ENCODE peak calls at places on chromosomes 12 and 14, in ten cellular contexts. One of them, this sample, is unnamed.

GRCh38 chr12:7935773-7936581 is at the start of gene SLC2A3:
- DNase-seq in adrenal gland: peak; percentile 25
- DNase-seq in suprapubic skin: no peak
- DNase-seq in bronchial epithelial cell: peak; percentile 62
- DNase-seq in fibroblast of pulmonary artery: peak; percentile 95
- DNase-seq in lower lobe of right lung: no peak
- DNase-seq in WERI-Rb-1: peak; percentile 53
- DNase-seq in cardiac fibroblast: peak; percentile 97
- DNase-seq in fibroblast of mammary gland: peak; percentile 93
- DNase-seq in ascending aorta: no peak
- DNase-seq in this sample: peak; percentile 97

GRCh38 chr12:105214670-105215375 is 21.2 kb downstream of the APPL2 start:
- DNase-seq in suprapubic skin: no peak
- DNase-seq in WERI-Rb-1: no peak
- DNase-seq in adrenal gland: no peak
- DNase-seq in cardiac fibroblast: peak; percentile 34
- DNase-seq in ascending aorta: no peak
- DNase-seq in lower lobe of right lung: no peak
- DNase-seq in bronchial epithelial cell: peak; percentile 56
- DNase-seq in fibroblast of pulmonary artery: peak; percentile 32
- DNase-seq in fibroblast of mammary gland: no peak
- DNase-seq in this sample: no peak

GRCh38 chr12:71746983-71747611 is 7.6 kb upstream of the RAB21 start:
- DNase-seq in adrenal gland: peak; percentile 34
- DNase-seq in ascending aorta: no peak
- DNase-seq in lower lobe of right lung: no peak
- DNase-seq in WERI-Rb-1: peak; percentile 24
- DNase-seq in bronchial epithelial cell: peak; percentile 68
- DNase-seq in fibroblast of mammary gland: peak; percentile 75
- DNase-seq in fibroblast of pulmonary artery: peak; percentile 80
- DNase-seq in suprapubic skin: no peak
- DNase-seq in cardiac fibroblast: peak; percentile 81
- DNase-seq in this sample: peak; percentile 75

GRCh38 chr14:51484491-51484890 is 167.2 kb upstream of the FRMD6 start:
- DNase-seq in lower lobe of right lung: no peak
- DNase-seq in fibroblast of pulmonary artery: no peak
- DNase-seq in cardiac fibroblast: no peak
- DNase-seq in bronchial epithelial cell: no peak
- DNase-seq in ascending aorta: no peak
- DNase-seq in suprapubic skin: no peak
- DNase-seq in WERI-Rb-1: no peak
- DNase-seq in adrenal gland: no peak
- DNase-seq in fibroblast of mammary gland: peak; percentile 63
- DNase-seq in this sample: no peak

GRCh38 chr12:1503281-1503711 is 91.1 kb downstream of the FBXL14 start:
- DNase-seq in suprapubic skin: no peak
- DNase-seq in cardiac fibroblast: no peak
- DNase-seq in ascending aorta: no peak
- DNase-seq in fibroblast of pulmonary artery: no peak
- DNase-seq in fibroblast of mammary gland: no peak
- DNase-seq in bronchial epithelial cell: no peak
- DNase-seq in WERI-Rb-1: no peak
- DNase-seq in lower lobe of right lung: no peak
- DNase-seq in adrenal gland: no peak
- DNase-seq in this sample: no peak

GRCh38 chr12:75908961-75909699 is 122.4 kb downstream of the PHLDA1 start:
- DNase-seq in lower lobe of right lung: peak; percentile 54
- DNase-seq in cardiac fibroblast: peak; percentile 95
- DNase-seq in bronchial epithelial cell: peak; percentile 22
- DNase-seq in ascending aorta: no peak
- DNase-seq in fibroblast of mammary gland: peak; percentile 87
- DNase-seq in adrenal gland: peak; percentile 86
- DNase-seq in fibroblast of pulmonary artery: peak; percentile 94
- DNase-seq in WERI-Rb-1: no peak
- DNase-seq in suprapubic skin: no peak
- DNase-seq in this sample: peak; percentile 60

GRCh38 chr12:114316076-114316475 is 89.9 kb downstream of the TBX5 start:
- DNase-seq in bronchial epithelial cell: no peak
- DNase-seq in WERI-Rb-1: no peak
- DNase-seq in fibroblast of mammary gland: peak; percentile 69
- DNase-seq in suprapubic skin: no peak
- DNase-seq in adrenal gland: no peak
- DNase-seq in fibroblast of pulmonary artery: peak; percentile 63
- DNase-seq in lower lobe of right lung: no peak
- DNase-seq in ascending aorta: no peak
- DNase-seq in cardiac fibroblast: peak; percentile 52
- DNase-seq in this sample: peak; percentile 13

GRCh38 chr12:92502417-92503028 is 200.3 kb upstream of the PLEKHG7 start:
- DNase-seq in lower lobe of right lung: no peak
- DNase-seq in adrenal gland: no peak
- DNase-seq in fibroblast of pulmonary artery: peak; percentile 11
- DNase-seq in ascending aorta: no peak
- DNase-seq in fibroblast of mammary gland: peak; percentile 7
- DNase-seq in WERI-Rb-1: no peak
- DNase-seq in suprapubic skin: no peak
- DNase-seq in bronchial epithelial cell: no peak
- DNase-seq in cardiac fibroblast: peak; percentile 8
- DNase-seq in this sample: no peak

GRCh38 chr12:101475751-101476305 is 692 bp downstream of the SPIC start:
- DNase-seq in lower lobe of right lung: no peak
- DNase-seq in fibroblast of pulmonary artery: no peak
- DNase-seq in suprapubic skin: no peak
- DNase-seq in fibroblast of mammary gland: no peak
- DNase-seq in adrenal gland: no peak
- DNase-seq in ascending aorta: no peak
- DNase-seq in bronchial epithelial cell: no peak
- DNase-seq in cardiac fibroblast: no peak
- DNase-seq in WERI-Rb-1: no peak
- DNase-seq in this sample: no peak

GRCh38 chr12:104354868-104355570 is 51.5 kb downstream of the EID3 start:
- DNase-seq in suprapubic skin: no peak
- DNase-seq in bronchial epithelial cell: no peak
- DNase-seq in lower lobe of right lung: no peak
- DNase-seq in ascending aorta: no peak
- DNase-seq in cardiac fibroblast: no peak
- DNase-seq in fibroblast of mammary gland: no peak
- DNase-seq in WERI-Rb-1: no peak
- DNase-seq in adrenal gland: no peak
- DNase-seq in fibroblast of pulmonary artery: no peak
- DNase-seq in this sample: no peak

GRCh38 chr12:42759622-42760273 is 170.2 kb upstream of the PRICKLE1 start:
- DNase-seq in adrenal gland: peak; percentile 39
- DNase-seq in fibroblast of pulmonary artery: peak; percentile 84
- DNase-seq in suprapubic skin: peak; percentile 84
- DNase-seq in ascending aorta: no peak
- DNase-seq in cardiac fibroblast: peak; percentile 93
- DNase-seq in bronchial epithelial cell: peak; percentile 50
- DNase-seq in WERI-Rb-1: peak; percentile 13
- DNase-seq in lower lobe of right lung: no peak
- DNase-seq in fibroblast of mammary gland: peak; percentile 89
- DNase-seq in this sample: peak; percentile 55

GRCh38 chr12:106769546-106769945 is 4.9 kb upstream of the RIC8B start:
- DNase-seq in suprapubic skin: no peak
- DNase-seq in cardiac fibroblast: peak; percentile 27
- DNase-seq in WERI-Rb-1: no peak
- DNase-seq in fibroblast of mammary gland: peak; percentile 35
- DNase-seq in ascending aorta: no peak
- DNase-seq in bronchial epithelial cell: no peak
- DNase-seq in fibroblast of pulmonary artery: peak; percentile 40
- DNase-seq in lower lobe of right lung: no peak
- DNase-seq in adrenal gland: no peak
- DNase-seq in this sample: peak; percentile 62
- H3K4me3 ChIP-seq in suprapubic skin: no peak overlapping the region
- H3K4me3 ChIP-seq in cardiac fibroblast: no peak overlapping the region
- H3K4me3 ChIP-seq in WERI-Rb-1: no peak overlapping the region
- H3K4me3 ChIP-seq in fibroblast of mammary gland: no peak overlapping the region
- H3K4me3 ChIP-seq in ascending aorta: no peak overlapping the region
- H3K4me3 ChIP-seq in bronchial epithelial cell: no peak overlapping the region
- H3K4me3 ChIP-seq in fibroblast of pulmonary artery: no peak overlapping the region
- H3K4me3 ChIP-seq in lower lobe of right lung: no peak overlapping the region
- H3K4me3 ChIP-seq in adrenal gland: no peak overlapping the region
- H3K4me3 ChIP-seq in this sample: no peak overlapping the region

DNA sequence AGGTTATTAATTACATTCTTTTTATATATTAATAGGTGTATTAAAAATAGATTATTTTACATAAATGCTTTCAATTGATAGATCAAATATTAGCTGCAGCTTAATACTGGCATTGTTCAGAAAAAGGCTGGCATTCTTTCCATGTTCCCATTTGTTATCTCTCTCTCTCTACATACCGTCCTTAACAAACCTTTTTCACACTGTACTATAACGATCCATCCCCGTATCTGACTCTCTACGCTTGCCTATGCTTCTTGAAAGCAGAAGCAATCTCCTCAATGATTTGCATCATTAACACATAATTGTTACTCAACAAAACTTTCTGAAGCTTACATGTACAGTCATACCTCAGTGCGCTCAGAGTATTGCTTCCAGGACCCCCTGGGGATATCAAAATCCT is 89.8 kb downstream of the TMTC1 start:
- DNase-seq in fibroblast of pulmonary artery: no peak
- DNase-seq in cardiac fibroblast: no peak
- DNase-seq in lower lobe of right lung: no peak
- DNase-seq in WERI-Rb-1: no peak
- DNase-seq in suprapubic skin: no peak
- DNase-seq in adrenal gland: no peak
- DNase-seq in ascending aorta: no peak
- DNase-seq in fibroblast of mammary gland: no peak
- DNase-seq in bronchial epithelial cell: no peak
- DNase-seq in this sample: no peak
- TF ChIP-seq CTCF in fibroblast of pulmonary artery: no peak
- TF ChIP-seq CTCF in cardiac fibroblast: no peak
- TF ChIP-seq CTCF in lower lobe of right lung: no peak
- TF ChIP-seq CTCF in WERI-Rb-1: no peak
- TF ChIP-seq CTCF in suprapubic skin: no peak
- TF ChIP-seq CTCF in adrenal gland: no peak
- TF ChIP-seq CTCF in ascending aorta: no peak
- TF ChIP-seq CTCF in fibroblast of mammary gland: no peak
- TF ChIP-seq CTCF in bronchial epithelial cell: no peak
- TF ChIP-seq CTCF in this sample: no peak

GRCh38 chr14:92549853-92550244 is 36.3 kb downstream of the RIN3 start:
- DNase-seq in suprapubic skin: no peak
- DNase-seq in adrenal gland: peak; percentile 90
- DNase-seq in lower lobe of right lung: no peak
- DNase-seq in fibroblast of pulmonary artery: peak; percentile 52
- DNase-seq in WERI-Rb-1: peak; percentile 46
- DNase-seq in fibroblast of mammary gland: peak; percentile 45
- DNase-seq in ascending aorta: no peak
- DNase-seq in cardiac fibroblast: peak; percentile 35
- DNase-seq in bronchial epithelial cell: no peak
- DNase-seq in this sample: peak; percentile 18

GRCh38 chr14:92551066-92551841 is 37.7 kb downstream of the RIN3 start:
- DNase-seq in cardiac fibroblast: no peak
- DNase-seq in fibroblast of mammary gland: no peak
- DNase-seq in fibroblast of pulmonary artery: no peak
- DNase-seq in adrenal gland: no peak
- DNase-seq in bronchial epithelial cell: no peak
- DNase-seq in WERI-Rb-1: no peak
- DNase-seq in ascending aorta: no peak
- DNase-seq in lower lobe of right lung: no peak
- DNase-seq in suprapubic skin: no peak
- DNase-seq in this sample: no peak

GRCh38 chr14:92552066-92552465 is 38.5 kb downstream of the RIN3 start:
- DNase-seq in adrenal gland: no peak
- DNase-seq in fibroblast of mammary gland: no peak
- DNase-seq in lower lobe of right lung: no peak
- DNase-seq in fibroblast of pulmonary artery: no peak
- DNase-seq in cardiac fibroblast: no peak
- DNase-seq in bronchial epithelial cell: no peak
- DNase-seq in suprapubic skin: no peak
- DNase-seq in WERI-Rb-1: no peak
- DNase-seq in ascending aorta: no peak
- DNase-seq in this sample: no peak

GRCh38 chr14:92546347-92547053 is 32.9 kb downstream of the RIN3 start:
- DNase-seq in lower lobe of right lung: no peak
- DNase-seq in WERI-Rb-1: no peak
- DNase-seq in suprapubic skin: no peak
- DNase-seq in bronchial epithelial cell: no peak
- DNase-seq in fibroblast of pulmonary artery: no peak
- DNase-seq in adrenal gland: peak; percentile 36
- DNase-seq in fibroblast of mammary gland: peak; percentile 51
- DNase-seq in cardiac fibroblast: no peak
- DNase-seq in ascending aorta: no peak
- DNase-seq in this sample: peak; percentile 80

GRCh38 chr14:92549096-92549852 is 35.7 kb downstream of the RIN3 start:
- DNase-seq in fibroblast of mammary gland: no peak
- DNase-seq in fibroblast of pulmonary artery: no peak
- DNase-seq in bronchial epithelial cell: no peak
- DNase-seq in ascending aorta: no peak
- DNase-seq in cardiac fibroblast: peak; percentile 25
- DNase-seq in suprapubic skin: no peak
- DNase-seq in lower lobe of right lung: no peak
- DNase-seq in WERI-Rb-1: no peak
- DNase-seq in adrenal gland: peak; percentile 77
- DNase-seq in this sample: no peak
- H3K4me3 ChIP-seq in fibroblast of mammary gland: no peak overlapping the region
- H3K4me3 ChIP-seq in fibroblast of pulmonary artery: no peak overlapping the region
- H3K4me3 ChIP-seq in bronchial epithelial cell: no peak overlapping the region
- H3K4me3 ChIP-seq in ascending aorta: peak overlapping the region; percentile 40
- H3K4me3 ChIP-seq in cardiac fibroblast: no peak overlapping the region
- H3K4me3 ChIP-seq in suprapubic skin: no peak overlapping the region
- H3K4me3 ChIP-seq in lower lobe of right lung: no peak overlapping the region
- H3K4me3 ChIP-seq in WERI-Rb-1: no peak overlapping the region
- H3K4me3 ChIP-seq in adrenal gland: no peak overlapping the region
- H3K4me3 ChIP-seq in this sample: no peak overlapping the region

GRCh38 chr12:60684988-60685655 is 1089.3 kb downstream of the SLC16A7 start:
- DNase-seq in fibroblast of pulmonary artery: no peak
- DNase-seq in WERI-Rb-1: no peak
- DNase-seq in cardiac fibroblast: no peak
- DNase-seq in suprapubic skin: no peak
- DNase-seq in bronchial epithelial cell: no peak
- DNase-seq in fibroblast of mammary gland: no peak
- DNase-seq in adrenal gland: no peak
- DNase-seq in ascending aorta: no peak
- DNase-seq in lower lobe of right lung: no peak
- DNase-seq in this sample: no peak
- TF ChIP-seq CTCF in fibroblast of pulmonary artery: no peak
- TF ChIP-seq CTCF in WERI-Rb-1: no peak
- TF ChIP-seq CTCF in cardiac fibroblast: peak; percentile 38
- TF ChIP-seq CTCF in suprapubic skin: no peak
- TF ChIP-seq CTCF in bronchial epithelial cell: no peak
- TF ChIP-seq CTCF in fibroblast of mammary gland: no peak
- TF ChIP-seq CTCF in adrenal gland: no peak
- TF ChIP-seq CTCF in ascending aorta: no peak
- TF ChIP-seq CTCF in lower lobe of right lung: no peak
- TF ChIP-seq CTCF in this sample: peak; percentile 2

DNA sequence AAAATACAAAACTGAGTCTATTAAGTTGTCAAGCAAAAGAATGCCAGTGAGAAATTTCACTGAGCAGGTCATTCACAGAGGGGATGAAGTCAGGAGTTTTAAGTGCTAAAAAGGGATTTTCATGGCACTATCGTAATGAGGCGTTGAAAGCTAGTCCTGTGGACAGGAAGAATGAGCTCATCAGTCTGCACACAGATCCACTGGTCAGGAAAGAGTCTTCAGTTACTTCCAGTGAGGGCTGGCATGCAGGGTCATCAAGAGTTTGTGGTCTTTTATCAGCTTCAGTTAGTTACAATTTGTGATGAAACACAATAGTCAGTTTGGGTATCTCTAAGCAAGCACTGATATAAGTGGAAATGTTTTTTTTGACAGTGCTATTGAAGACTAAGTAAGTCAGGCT is 88.1 kb upstream of the WSCD2 start:
- DNase-seq in WERI-Rb-1: no peak
- DNase-seq in fibroblast of pulmonary artery: no peak
- DNase-seq in cardiac fibroblast: no peak
- DNase-seq in fibroblast of mammary gland: no peak
- DNase-seq in adrenal gland: no peak
- DNase-seq in lower lobe of right lung: no peak
- DNase-seq in ascending aorta: no peak
- DNase-seq in suprapubic skin: no peak
- DNase-seq in bronchial epithelial cell: no peak
- DNase-seq in this sample: no peak
- H3K4me3 ChIP-seq in WERI-Rb-1: no peak overlapping the region
- H3K4me3 ChIP-seq in fibroblast of pulmonary artery: no peak overlapping the region
- H3K4me3 ChIP-seq in cardiac fibroblast: no peak overlapping the region
- H3K4me3 ChIP-seq in fibroblast of mammary gland: no peak overlapping the region
- H3K4me3 ChIP-seq in adrenal gland: no peak overlapping the region
- H3K4me3 ChIP-seq in lower lobe of right lung: no peak overlapping the region
- H3K4me3 ChIP-seq in ascending aorta: no peak overlapping the region
- H3K4me3 ChIP-seq in suprapubic skin: no peak overlapping the region
- H3K4me3 ChIP-seq in bronchial epithelial cell: no peak overlapping the region
- H3K4me3 ChIP-seq in this sample: no peak overlapping the region

This sample was measured in fibroblast of villous mesenchyme.